ENCODE peak calls at places on chromosomes 1 and 21, in nine cellular contexts. One of them, this sample, is unnamed.

GRCh38 chr1:76901158-76901767 is 34.0 kb downstream of the ST6GALNAC5 start:
- DNase-seq in heart left ventricle: no peak
- DNase-seq in MM.1S: peak
- DNase-seq in CD4-positive, alpha-beta T cell: no peak
- DNase-seq in fibroblast of mammary gland: peak
- DNase-seq in HFFc6: peak
- DNase-seq in A673: peak
- DNase-seq in BE2C: peak
- DNase-seq in stomach: no peak
- DNase-seq in this sample: peak

GRCh38 chr1:116113615-116114014 is 2.4 kb downstream of the MAB21L3 start:
- DNase-seq in heart left ventricle: no peak
- DNase-seq in MM.1S: no peak
- DNase-seq in CD4-positive, alpha-beta T cell: no peak
- DNase-seq in fibroblast of mammary gland: no peak
- DNase-seq in HFFc6: no peak
- DNase-seq in A673: no peak
- DNase-seq in BE2C: no peak
- DNase-seq in stomach: no peak
- DNase-seq in this sample: no peak

GRCh38 chr1:168227620-168228019 is 1.8 kb downstream of the SFT2D2 start:
- DNase-seq in heart left ventricle: no peak
- DNase-seq in MM.1S: peak
- DNase-seq in CD4-positive, alpha-beta T cell: no peak
- DNase-seq in fibroblast of mammary gland: peak
- DNase-seq in HFFc6: no peak
- DNase-seq in A673: no peak
- DNase-seq in BE2C: no peak
- DNase-seq in stomach: no peak
- DNase-seq in this sample: peak

GRCh38 chr1:226882631-226883409 is 12.4 kb downstream of the PSEN2 start:
- DNase-seq in heart left ventricle: no peak
- DNase-seq in MM.1S: peak
- DNase-seq in CD4-positive, alpha-beta T cell: no peak
- DNase-seq in fibroblast of mammary gland: peak
- DNase-seq in HFFc6: peak
- DNase-seq in A673: no peak
- DNase-seq in BE2C: no peak
- DNase-seq in stomach: no peak
- DNase-seq in this sample: peak

GRCh38 chr1:75172556-75172955 is 38.4 kb downstream of the LHX8 start:
- DNase-seq in heart left ventricle: no peak
- DNase-seq in MM.1S: no peak
- DNase-seq in CD4-positive, alpha-beta T cell: no peak
- DNase-seq in fibroblast of mammary gland: no peak
- DNase-seq in HFFc6: no peak
- DNase-seq in A673: no peak
- DNase-seq in BE2C: no peak
- DNase-seq in stomach: no peak
- DNase-seq in this sample: no peak

GRCh38 chr1:113057006-113057405 is 16.0 kb upstream of the LRIG2 start:
- DNase-seq in heart left ventricle: no peak
- DNase-seq in MM.1S: peak
- DNase-seq in CD4-positive, alpha-beta T cell: no peak
- DNase-seq in fibroblast of mammary gland: no peak
- DNase-seq in HFFc6: no peak
- DNase-seq in A673: no peak
- DNase-seq in BE2C: peak
- DNase-seq in stomach: no peak
- DNase-seq in this sample: no peak

GRCh38 chr1:38589036-38589435 is 270.5 kb downstream of the RRAGC start:
- DNase-seq in heart left ventricle: no peak
- DNase-seq in MM.1S: no peak
- DNase-seq in CD4-positive, alpha-beta T cell: no peak
- DNase-seq in fibroblast of mammary gland: peak
- DNase-seq in HFFc6: no peak
- DNase-seq in A673: peak
- DNase-seq in BE2C: no peak
- DNase-seq in stomach: peak
- DNase-seq in this sample: no peak

GRCh38 chr1:25528881-25529517 is 14.4 kb upstream of the LDLRAP1 start:
- DNase-seq in heart left ventricle: no peak
- DNase-seq in MM.1S: no peak
- DNase-seq in CD4-positive, alpha-beta T cell: no peak
- DNase-seq in fibroblast of mammary gland: no peak
- DNase-seq in HFFc6: no peak
- DNase-seq in A673: no peak
- DNase-seq in BE2C: no peak
- DNase-seq in stomach: no peak
- DNase-seq in this sample: no peak

GRCh38 chr1:119712342-119713038 is 756 bp downstream of the PHGDH start:
- DNase-seq in heart left ventricle: peak
- DNase-seq in MM.1S: peak
- DNase-seq in CD4-positive, alpha-beta T cell: no peak
- DNase-seq in fibroblast of mammary gland: peak
- DNase-seq in HFFc6: peak
- DNase-seq in A673: peak
- DNase-seq in BE2C: peak
- DNase-seq in stomach: peak
- DNase-seq in this sample: peak

GRCh38 chr1:220761688-220762427 is 13.7 kb downstream of the MTARC2 start:
- DNase-seq in heart left ventricle: no peak
- DNase-seq in MM.1S: no peak
- DNase-seq in CD4-positive, alpha-beta T cell: no peak
- DNase-seq in fibroblast of mammary gland: no peak
- DNase-seq in HFFc6: no peak
- DNase-seq in A673: no peak
- DNase-seq in BE2C: no peak
- DNase-seq in stomach: peak
- DNase-seq in this sample: no peak

DNA sequence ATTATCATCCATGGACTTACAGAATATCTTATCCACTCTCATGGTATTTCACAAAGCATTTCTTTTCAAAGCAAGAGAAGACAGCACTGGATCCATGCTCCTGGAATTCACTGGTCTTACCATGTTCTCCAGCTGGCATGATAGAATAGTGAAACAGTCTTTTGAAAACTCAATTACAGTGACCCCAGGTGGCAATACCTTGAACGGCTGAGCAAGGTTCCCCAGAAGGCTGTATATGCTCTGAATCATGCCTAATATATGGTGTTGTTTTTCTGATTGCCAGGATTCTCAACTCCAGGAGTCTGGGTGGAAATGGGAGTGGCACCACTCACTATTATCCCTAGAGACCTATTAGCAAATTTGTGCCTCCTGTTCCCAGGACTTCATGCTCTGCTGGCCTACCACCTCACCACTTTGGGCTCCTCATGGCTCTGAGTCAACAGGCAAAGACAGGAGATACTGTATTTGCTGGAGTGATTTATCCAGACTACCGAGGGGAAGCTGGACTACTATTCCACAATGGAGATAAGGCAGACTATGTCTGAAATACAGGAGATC is 87.6 kb downstream of the CATSPERE start:
- DNase-seq in heart left ventricle: no peak
- DNase-seq in MM.1S: no peak
- DNase-seq in CD4-positive, alpha-beta T cell: no peak
- DNase-seq in fibroblast of mammary gland: peak
- DNase-seq in HFFc6: no peak
- DNase-seq in A673: no peak
- DNase-seq in BE2C: no peak
- DNase-seq in stomach: no peak
- DNase-seq in this sample: no peak
- TF ChIP-seq CTCF in heart left ventricle: no peak
- TF ChIP-seq CTCF in MM.1S: no peak
- TF ChIP-seq CTCF in CD4-positive, alpha-beta T cell: no peak
- TF ChIP-seq CTCF in fibroblast of mammary gland: no peak
- TF ChIP-seq CTCF in HFFc6: no peak
- TF ChIP-seq CTCF in A673: no peak
- TF ChIP-seq CTCF in BE2C: peak
- TF ChIP-seq CTCF in stomach: no peak
- TF ChIP-seq CTCF in this sample: no peak

GRCh38 chr21:43818685-43819084 is 29.3 kb downstream of the RRP1 start:
- DNase-seq in heart left ventricle: peak
- DNase-seq in MM.1S: no peak
- DNase-seq in CD4-positive, alpha-beta T cell: no peak
- DNase-seq in fibroblast of mammary gland: no peak
- DNase-seq in HFFc6: no peak
- DNase-seq in A673: no peak
- DNase-seq in BE2C: no peak
- DNase-seq in stomach: no peak
- DNase-seq in this sample: no peak
- TF ChIP-seq CTCF in heart left ventricle: no peak
- TF ChIP-seq CTCF in MM.1S: no peak
- TF ChIP-seq CTCF in CD4-positive, alpha-beta T cell: no peak
- TF ChIP-seq CTCF in fibroblast of mammary gland: no peak
- TF ChIP-seq CTCF in HFFc6: no peak
- TF ChIP-seq CTCF in A673: no peak
- TF ChIP-seq CTCF in BE2C: no peak
- TF ChIP-seq CTCF in stomach: no peak
- TF ChIP-seq CTCF in this sample: no peak

GRCh38 chr1:195902779-195903178 is 705.5 kb downstream of the KCNT2 start:
- DNase-seq in heart left ventricle: no peak
- DNase-seq in MM.1S: no peak
- DNase-seq in CD4-positive, alpha-beta T cell: no peak
- DNase-seq in fibroblast of mammary gland: no peak
- DNase-seq in HFFc6: no peak
- DNase-seq in A673: no peak
- DNase-seq in BE2C: no peak
- DNase-seq in stomach: no peak
- DNase-seq in this sample: no peak

GRCh38 chr1:195899762-195900352 is 708.4 kb downstream of the KCNT2 start:
- DNase-seq in heart left ventricle: no peak
- DNase-seq in MM.1S: no peak
- DNase-seq in CD4-positive, alpha-beta T cell: no peak
- DNase-seq in fibroblast of mammary gland: peak
- DNase-seq in HFFc6: peak
- DNase-seq in A673: no peak
- DNase-seq in BE2C: peak
- DNase-seq in stomach: no peak
- DNase-seq in this sample: no peak

GRCh38 chr1:195898924-195899323 is 709.3 kb downstream of the KCNT2 start:
- DNase-seq in heart left ventricle: no peak
- DNase-seq in MM.1S: no peak
- DNase-seq in CD4-positive, alpha-beta T cell: no peak
- DNase-seq in fibroblast of mammary gland: no peak
- DNase-seq in HFFc6: no peak
- DNase-seq in A673: no peak
- DNase-seq in BE2C: no peak
- DNase-seq in stomach: no peak
- DNase-seq in this sample: no peak

GRCh38 chr1:195894411-195894810 is 713.8 kb downstream of the KCNT2 start:
- DNase-seq in heart left ventricle: no peak
- DNase-seq in MM.1S: no peak
- DNase-seq in CD4-positive, alpha-beta T cell: no peak
- DNase-seq in fibroblast of mammary gland: no peak
- DNase-seq in HFFc6: peak
- DNase-seq in A673: no peak
- DNase-seq in BE2C: no peak
- DNase-seq in stomach: no peak
- DNase-seq in this sample: no peak

DNA sequence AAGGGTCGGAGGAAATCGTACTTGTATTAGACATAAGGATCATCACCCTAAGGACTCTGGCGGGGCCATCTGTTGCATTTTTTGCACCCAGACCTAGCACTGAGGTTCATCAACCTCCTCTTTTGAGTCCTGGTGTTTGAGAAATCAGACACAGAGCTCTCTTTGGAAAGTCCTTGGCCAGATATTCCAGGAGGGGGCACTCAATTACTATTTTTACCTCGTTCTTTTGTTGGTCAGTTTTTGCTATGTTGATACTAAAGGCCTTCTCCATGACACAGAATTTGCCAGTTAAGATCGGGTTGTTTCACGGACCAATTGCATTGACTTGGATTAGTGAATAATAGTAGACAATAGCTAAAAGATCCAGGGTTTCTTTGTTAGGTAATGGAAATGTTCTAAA is 711.2 kb downstream of the KCNT2 start:
- DNase-seq in heart left ventricle: no peak
- DNase-seq in MM.1S: no peak
- DNase-seq in CD4-positive, alpha-beta T cell: no peak
- DNase-seq in fibroblast of mammary gland: no peak
- DNase-seq in HFFc6: no peak
- DNase-seq in A673: no peak
- DNase-seq in BE2C: peak
- DNase-seq in stomach: no peak
- DNase-seq in this sample: no peak
- TF ChIP-seq CTCF in heart left ventricle: no peak
- TF ChIP-seq CTCF in MM.1S: no peak
- TF ChIP-seq CTCF in CD4-positive, alpha-beta T cell: no peak
- TF ChIP-seq CTCF in fibroblast of mammary gland: no peak
- TF ChIP-seq CTCF in HFFc6: peak
- TF ChIP-seq CTCF in A673: peak
- TF ChIP-seq CTCF in BE2C: peak
- TF ChIP-seq CTCF in stomach: no peak
- TF ChIP-seq CTCF in this sample: no peak

GRCh38 chr1:48066951-48067350 is 69.8 kb upstream of the TRABD2B start:
- DNase-seq in heart left ventricle: no peak
- DNase-seq in MM.1S: no peak
- DNase-seq in CD4-positive, alpha-beta T cell: no peak
- DNase-seq in fibroblast of mammary gland: no peak
- DNase-seq in HFFc6: no peak
- DNase-seq in A673: peak
- DNase-seq in BE2C: no peak
- DNase-seq in stomach: no peak
- DNase-seq in this sample: no peak

GRCh38 chr1:48058135-48058534 is 61.0 kb upstream of the TRABD2B start:
- DNase-seq in heart left ventricle: no peak
- DNase-seq in MM.1S: no peak
- DNase-seq in CD4-positive, alpha-beta T cell: no peak
- DNase-seq in fibroblast of mammary gland: no peak
- DNase-seq in HFFc6: no peak
- DNase-seq in A673: peak
- DNase-seq in BE2C: no peak
- DNase-seq in stomach: no peak
- DNase-seq in this sample: no peak

GRCh38 chr1:48061162-48062136 is 64.3 kb upstream of the TRABD2B start:
- DNase-seq in heart left ventricle: no peak
- DNase-seq in MM.1S: peak
- DNase-seq in CD4-positive, alpha-beta T cell: no peak
- DNase-seq in fibroblast of mammary gland: peak
- DNase-seq in HFFc6: no peak
- DNase-seq in A673: peak
- DNase-seq in BE2C: peak
- DNase-seq in stomach: peak
- DNase-seq in this sample: peak

GRCh38 chr1:48059289-48059688 is 62.1 kb upstream of the TRABD2B start:
- DNase-seq in heart left ventricle: no peak
- DNase-seq in MM.1S: no peak
- DNase-seq in CD4-positive, alpha-beta T cell: no peak
- DNase-seq in fibroblast of mammary gland: no peak
- DNase-seq in HFFc6: no peak
- DNase-seq in A673: no peak
- DNase-seq in BE2C: no peak
- DNase-seq in stomach: no peak
- DNase-seq in this sample: no peak

DNA sequence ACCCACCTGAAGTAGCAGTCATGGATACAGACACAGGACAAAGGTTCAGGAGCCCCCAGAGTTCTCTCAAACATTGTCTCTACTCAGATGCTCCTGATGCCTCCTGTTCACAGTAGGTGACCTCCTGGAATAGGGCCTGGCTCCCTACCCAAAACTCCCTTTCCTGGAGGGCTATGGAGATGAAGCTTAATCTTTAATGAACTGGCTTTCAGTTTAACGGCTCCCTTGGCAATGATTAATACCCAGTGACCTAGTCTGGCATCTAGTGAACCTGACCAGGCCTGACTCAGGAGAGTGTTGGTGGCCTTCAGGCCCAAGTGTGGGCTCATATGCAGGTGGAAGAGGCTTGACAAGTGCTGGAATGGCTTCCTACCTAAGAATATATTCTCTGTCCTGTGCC is 65.2 kb upstream of the TRABD2B start:
- DNase-seq in heart left ventricle: no peak
- DNase-seq in MM.1S: no peak
- DNase-seq in CD4-positive, alpha-beta T cell: no peak
- DNase-seq in fibroblast of mammary gland: no peak
- DNase-seq in HFFc6: no peak
- DNase-seq in A673: no peak
- DNase-seq in BE2C: no peak
- DNase-seq in stomach: no peak
- DNase-seq in this sample: no peak
- TF ChIP-seq CTCF in heart left ventricle: no peak
- TF ChIP-seq CTCF in MM.1S: no peak
- TF ChIP-seq CTCF in CD4-positive, alpha-beta T cell: no peak
- TF ChIP-seq CTCF in fibroblast of mammary gland: no peak
- TF ChIP-seq CTCF in HFFc6: no peak
- TF ChIP-seq CTCF in A673: no peak
- TF ChIP-seq CTCF in BE2C: no peak
- TF ChIP-seq CTCF in stomach: no peak
- TF ChIP-seq CTCF in this sample: no peak

This sample was measured in GM20000.